ENCODE peak calls at places on chromosomes 16 and 17, in eight cellular contexts. Q is right lobe of liver; C is Right ventricle myocardium superior; E is stimulated activated CD4-positive, alpha-beta T cell treated with anti-CD3 and anti-CD28 coated beads, Interleukin-15, amount 100 ng/mL, for 24 hours; J is NCI-H1930; N is H54; L is EH; D is NCI-H146. R is an unnamed sample.

GRCh38 chr16:9050102-9050830 is 41.2 kb upstream of the HAPSTR1 start:
- DNase-seq in Q (no peak), C (no peak), E (peak), J (peak), N (no peak), L (no peak), D (no peak), R (no peak)

GRCh38 chr17:38748329-38749221 is at the start of gene PCGF2:
- DNase-seq in Q (peak), C (peak), E (peak), J (peak), N (peak), L (peak), D (peak), R (peak)

GRCh38 chr17:80379348-80379747 is 35.6 kb upstream of the ENDOV start:
- DNase-seq in Q (no peak), C (no peak), E (no peak), J (no peak), N (no peak), L (no peak), D (no peak), R (no peak)

GRCh38 chr16:17977260-17977659 is 359.3 kb downstream of the NPIPA8 start:
- DNase-seq in Q (no peak), C (no peak), E (no peak), J (no peak), N (no peak), L (no peak), D (no peak), R (no peak)

GRCh38 chr17:79135628-79136405 is 61.2 kb downstream of the ENGASE start:
- DNase-seq in Q (no peak), C (no peak), E (no peak), J (no peak), N (no peak), L (no peak), D (no peak), R (no peak)

GRCh38 chr16:24010440-24011089 is 174.8 kb downstream of the PRKCB start:
- DNase-seq in Q (peak), C (peak), E (peak), J (peak), N (peak), L (peak), D (peak), R (peak)

GRCh38 chr16:2752850-2753522 is 548 bp downstream of the SRRM2 start:
- DNase-seq in Q (peak), C (peak), E (peak), J (peak), N (peak), L (peak), D (peak), R (no peak)

GRCh38 chr16:86396318-86396882 is 113.9 kb upstream of the FOXF1 start:
- DNase-seq in Q (no peak), C (no peak), E (no peak), J (no peak), N (peak), L (peak), D (no peak), R (no peak)

GRCh38 chr16:67260426-67261063 is 11.8 kb downstream of the SLC9A5 start:
- DNase-seq in Q (no peak), C (no peak), E (peak), J (peak), N (no peak), L (peak), D (peak), R (no peak)

GRCh38 chr17:36608794-36609497 is 7.6 kb downstream of the MRM1 start:
- DNase-seq in Q (no peak), C (peak), E (no peak), J (peak), N (no peak), L (peak), D (peak), R (peak)

GRCh38 chr16:11949527-11949926 is 7.7 kb upstream of the NPIPB2 start:
- DNase-seq in Q (no peak), C (no peak), E (peak), J (peak), N (peak), L (peak), D (peak), R (no peak)

GRCh38 chr17:64004903-64005733 is 7.0 kb downstream of the PRR29 start:
- DNase-seq in Q (no peak), C (no peak), E (no peak), J (no peak), N (no peak), L (no peak), D (no peak), R (no peak)

GRCh38 chr16:80552277-80552676 is 11.5 kb downstream of the DYNLRB2 start:
- DNase-seq in Q (no peak), C (no peak), E (no peak), J (no peak), N (no peak), L (no peak), D (no peak), R (no peak)

GRCh38 chr17:39699818-39700147 is at the start of gene ERBB2:
- DNase-seq in Q (peak), C (peak), E (no peak), J (no peak), N (peak), L (peak), D (no peak), R (no peak)

GRCh38 chr17:55451203-55451641 is 29.6 kb upstream of the MMD start:
- DNase-seq in Q (no peak), C (no peak), E (no peak), J (no peak), N (no peak), L (peak), D (no peak), R (no peak)

GRCh38 chr16:23074423-23074822 is 74.8 kb downstream of the USP31 start:
- DNase-seq in Q (no peak), C (peak), E (no peak), J (no peak), N (no peak), L (no peak), D (no peak), R (no peak)

GRCh38 chr16:54135361-54136275 is 151.0 kb downstream of the IRX3 start:
- DNase-seq in Q (no peak), C (no peak), E (no peak), J (no peak), N (peak), L (peak), D (no peak), R (no peak)

GRCh38 chr16:78292726-78293380 is 193.4 kb downstream of the WWOX start:
- DNase-seq in Q (peak), C (no peak), E (no peak), J (no peak), N (no peak), L (no peak), D (no peak), R (no peak)

GRCh38 chr16:31386157-31386984 is 6.8 kb upstream of the ITGAD start:
- DNase-seq in Q (no peak), C (no peak), E (peak), J (no peak), N (peak), L (peak), D (no peak), R (no peak)

R was measured in NCI-H1436 treated with DMSO at 0.1 percent for 48 hours.